ENCODE peak calls at places on chromosomes 1 and 21, in four cellular contexts. P is GM12878, Q is K562, U is WTC11. H is an unnamed sample.

GRCh38 chr1:58779837-58780585 is 3.8 kb downstream of the JUN start:
- DNase-seq in Q (no peak), P (no peak), U (no peak), H (peak; percentile 33)

GRCh38 chr1:67883069-67883468 is 49.8 kb upstream of the GNG12 start:
- DNase-seq in U (no peak), Q (no peak), P (no peak), H (no peak)

GRCh38 chr21:35491920-35492678 is 443.0 kb upstream of the RUNX1 start:
- DNase-seq in P (no peak), Q (no peak), U (no peak), H (no peak)

GRCh38 chr1:110798691-110799256 is 74.2 kb upstream of the CD53 start:
- DNase-seq in P (no peak), U (no peak), Q (no peak), H (no peak)

GRCh38 chr1:225454733-225455132 is 26.9 kb upstream of the LBR start:
- DNase-seq in P (no peak), U (no peak), Q (peak; percentile 49), H (no peak)

GRCh38 chr1:230869499-230869898 is 1.2 kb upstream of the C1orf198 start:
- DNase-seq in Q (no peak), U (no peak), P (no peak), H (no peak)

GRCh38 chr1:203610061-203610460 is 16.6 kb upstream of the ATP2B4 start:
- DNase-seq in Q (no peak), P (no peak), U (no peak), H (no peak)

GRCh38 chr1:154935749-154936415 is 637 bp downstream of the PMVK start:
- DNase-seq in Q (no peak), U (no peak), P (no peak), H (no peak)

GRCh38 chr21:24976238-24976637 is 631.0 kb downstream of the MRPL39 start:
- DNase-seq in Q (no peak), U (no peak), P (no peak), H (no peak)

GRCh38 chr1:149844650-149845255 is 54.6 kb upstream of the BOLA1 start:
- DNase-seq in P (no peak), Q (no peak), U (no peak), H (no peak)

GRCh38 chr1:183239793-183240625 is 53.9 kb downstream of the LAMC2 start:
- DNase-seq in U (no peak), P (no peak), Q (no peak), H (no peak)

GRCh38 chr1:12275370-12275769 is 45.5 kb downstream of the VPS13D start:
- DNase-seq in P (no peak), U (peak; percentile 60), Q (peak; percentile 66), H (peak; percentile 6)

GRCh38 chr1:102861247-102861646 is 247.1 kb downstream of the COL11A1 start:
- DNase-seq in Q (no peak), P (no peak), U (no peak), H (no peak)

GRCh38 chr1:55472115-55472514 is 257.0 kb upstream of the USP24 start:
- DNase-seq in U (no peak), P (no peak), Q (no peak), H (no peak)

GRCh38 chr1:44049839-44050238 is 18.6 kb upstream of the SLC6A9 start:
- DNase-seq in P (no peak), Q (no peak), U (no peak), H (no peak)

GRCh38 chr1:119787776-119788175 is 19.1 kb upstream of the HMGCS2 start:
- DNase-seq in U (no peak), P (no peak), Q (no peak), H (no peak)

GRCh38 chr1:230860617-230861384 is 7.5 kb downstream of the C1orf198 start:
- DNase-seq in U (no peak), Q (peak; percentile 44), P (no peak), H (no peak)

GRCh38 chr21:46550511-46550941 is 54.4 kb downstream of the S100B start:
- DNase-seq in Q (no peak), U (no peak), P (no peak), H (no peak)

GRCh38 chr1:243323481-243323880 is 67.6 kb downstream of the SDCCAG8 start:
- DNase-seq in Q (no peak), P (no peak), U (no peak), H (no peak)

GRCh38 chr1:180131510-180131909 is 23.2 kb upstream of the QSOX1 start:
- DNase-seq in P (no peak), Q (no peak), U (no peak), H (peak; percentile 11)

GRCh38 chr1:115911298-115911697 is 65.0 kb upstream of the SLC22A15 start:
- DNase-seq in P (no peak), Q (no peak), U (no peak), H (no peak)

GRCh38 chr1:61226791-61227567 is 144.6 kb downstream of the NFIA start:
- DNase-seq in U (no peak), Q (no peak), P (no peak), H (no peak)

GRCh38 chr1:160125761-160126160 is 10.2 kb downstream of the ATP1A2 start:
- DNase-seq in U (no peak), Q (no peak), P (no peak), H (no peak)

GRCh38 chr21:38887062-38887686 is 81.4 kb downstream of the ETS2 start:
- DNase-seq in U (no peak), Q (no peak), P (no peak), H (no peak)

GRCh38 chr1:218498061-218498938 is 153.2 kb downstream of the TGFB2 start:
- DNase-seq in U (no peak), P (no peak), Q (no peak), H (no peak)

GRCh38 chr1:218495931-218496330 is 150.8 kb downstream of the TGFB2 start:
- DNase-seq in U (no peak), Q (no peak), P (no peak), H (no peak)

GRCh38 chr1:218494000-218494399 is 148.9 kb downstream of the TGFB2 start:
- DNase-seq in P (no peak), U (no peak), Q (no peak), H (no peak)

GRCh38 chr1:218494449-218494852 is 149.3 kb downstream of the TGFB2 start:
- DNase-seq in P (no peak), U (peak; percentile 60), Q (no peak), H (no peak)

GRCh38 chr1:218496561-218496960 is 151.4 kb downstream of the TGFB2 start:
- DNase-seq in P (no peak), Q (no peak), U (no peak), H (peak; percentile 47)
- TF ChIP-seq CBFB in P (no peak), Q (no peak), U (no peak), H (no peak)

GRCh38 chr1:83741348-83741747 is 257.6 kb downstream of the TTLL7 start:
- DNase-seq in U (no peak), P (no peak), Q (no peak), H (peak; percentile 89)
- TF ChIP-seq CBFB in U (no peak), P (no peak), Q (no peak), H (no peak)

GRCh38 chr1:52414942-52415341 is 10.5 kb downstream of the PRPF38A start:
- DNase-seq in P (no peak), Q (no peak), U (no peak), H (no peak)

GRCh38 chr1:52416811-52417210 is 12.4 kb downstream of the PRPF38A start:
- DNase-seq in P (no peak), Q (no peak), U (no peak), H (no peak)

DNA sequence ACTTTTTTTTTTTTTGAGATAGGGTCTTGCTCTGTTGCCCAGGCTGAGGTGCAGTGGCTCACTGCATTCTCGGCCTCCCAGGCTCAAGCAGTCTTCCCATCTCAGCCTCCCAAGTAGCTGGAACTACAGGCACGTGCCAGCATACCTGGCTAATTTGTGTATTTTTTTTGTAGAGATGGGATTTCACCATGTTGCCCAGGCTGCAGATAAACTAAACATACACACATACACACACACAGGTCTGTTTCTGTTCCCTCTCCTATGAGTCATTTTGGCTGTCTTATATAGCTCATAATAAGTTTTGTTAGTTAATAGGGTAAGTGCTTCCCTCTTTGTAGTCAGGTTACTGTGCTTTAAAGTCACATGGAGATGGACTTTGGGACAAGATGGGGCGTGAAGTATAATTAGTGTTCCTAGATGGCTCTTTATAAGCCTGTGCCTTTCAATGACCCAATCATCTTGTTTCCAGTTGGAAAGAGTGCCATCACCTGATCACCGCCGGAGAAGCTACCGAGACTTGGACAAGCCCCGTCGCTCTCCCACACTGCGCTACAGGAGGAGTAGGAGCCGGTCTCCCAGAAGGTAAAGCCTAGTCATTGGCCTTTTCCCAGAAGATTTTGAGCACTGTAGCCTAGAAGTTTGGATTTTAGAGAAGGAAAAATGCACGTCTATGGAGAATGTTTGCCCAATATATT is 9.2 kb downstream of the PRPF38A start:
- DNase-seq in U (no peak), P (no peak), Q (no peak), H (no peak)
- TF ChIP-seq CBFB in U (no peak), P (no peak), Q (no peak), H (no peak)

DNA sequence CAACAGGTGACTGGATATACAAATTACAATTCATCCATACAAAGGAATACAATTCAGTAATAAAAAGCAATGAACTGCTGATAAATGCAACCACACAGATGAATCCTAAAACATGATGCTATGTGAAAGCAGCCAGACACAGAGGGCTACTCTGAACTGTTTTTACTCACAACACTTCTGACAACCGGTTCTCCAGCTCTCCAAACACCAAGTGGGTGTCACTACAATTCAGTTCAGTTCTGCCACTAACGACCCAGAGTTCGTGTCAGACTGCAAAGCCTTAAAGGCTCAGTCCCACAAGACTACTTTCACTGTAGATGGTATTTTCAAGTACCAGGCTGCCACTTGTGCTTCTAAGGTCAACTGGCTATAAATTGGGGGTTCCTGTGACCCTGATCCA is 119.4 kb downstream of the SLC16A1 start:
- DNase-seq in U (no peak), P (no peak), Q (no peak), H (no peak)
- TF ChIP-seq CBFB in U (no peak), P (no peak), Q (no peak), H (no peak)

DNA sequence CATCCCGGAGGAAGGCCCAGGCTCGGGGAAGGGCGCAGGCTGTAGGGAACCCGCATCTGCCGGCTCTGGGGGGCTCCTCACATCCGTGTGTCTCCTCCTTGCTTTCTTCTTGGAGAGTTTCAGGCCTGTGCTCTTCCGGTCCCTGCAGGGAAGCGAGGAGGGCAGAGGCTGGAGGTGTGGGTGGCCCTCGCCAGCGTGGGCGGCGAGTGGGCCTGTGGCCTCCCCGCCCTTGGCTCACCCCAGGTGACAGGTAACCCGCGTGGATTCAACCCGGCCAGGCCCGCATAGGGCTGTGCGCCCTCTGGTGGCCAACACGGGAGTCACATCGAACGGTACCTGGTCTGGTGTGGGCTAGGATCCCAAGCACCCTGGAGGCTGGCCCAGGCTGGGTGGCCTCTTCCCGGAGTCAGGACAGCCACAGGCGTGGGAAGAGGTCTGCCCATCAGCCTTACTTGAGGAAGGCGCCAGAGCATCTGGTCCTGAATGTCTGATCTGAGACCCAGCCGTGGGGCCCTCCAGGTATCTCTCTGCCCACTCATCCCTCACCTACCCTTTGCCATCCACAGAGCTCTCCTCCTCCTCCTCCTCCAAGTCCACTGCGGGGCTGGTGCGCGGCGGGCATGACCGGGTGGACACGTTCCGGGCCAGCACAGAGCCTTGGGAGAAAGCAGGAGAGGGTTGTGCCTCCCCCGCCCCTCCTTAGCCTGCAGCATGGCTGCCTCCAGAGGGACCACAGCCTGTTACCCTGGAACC is 9.6 kb upstream of the TNFRSF25 start:
- DNase-seq in U (peak; percentile 80), Q (peak; percentile 96), P (no peak), H (no peak)
- TF ChIP-seq CBFB in U (no peak), Q (no peak), P (no peak), H (peak; percentile 32)

H was measured in HepG2.